ENCODE peak calls at places on chromosomes 4 and X, in nine cellular contexts. X is cardiac muscle cell; N is SK-N-SH; G is left lung; H is right cardiac atrium; Q is thoracic aorta; M is A673; P is ascending aorta; U is CD8-positive, alpha-beta T cell. D is an unnamed sample. For H3K4me1 and H3K27me3, the result is how much of the 10 kb centered on the place peaks cover.

GRCh38 chrX:11944486-11944885 is 186.4 kb downstream of the MSL3 start:
- DNase-seq in P (no peak), N (peak), Q (no peak), X (peak), M (peak), H (no peak), U (no peak), G (no peak), D (peak)

GRCh38 chr4:119536572-119537528 is 91.8 kb downstream of the PDE5A start:
- DNase-seq in U (no peak), P (no peak), M (no peak), X (peak), Q (no peak), H (no peak), N (no peak), G (no peak), D (no peak)

GRCh38 chrX:97563531-97564133 is 679.9 kb downstream of the RPA4 start:
- DNase-seq in Q (no peak), G (no peak), P (no peak), M (peak), N (no peak), U (peak), X (peak), H (peak), D (peak)

GRCh38 chr4:148311493-148311892 is 130.7 kb downstream of the NR3C2 start:
- DNase-seq in M (no peak), U (no peak), X (no peak), N (no peak), H (no peak), Q (no peak), P (no peak), G (no peak), D (no peak)

GRCh38 chr4:102675142-102675541 is 85.6 kb downstream of the MANBA start:
- DNase-seq in P (no peak), U (no peak), Q (no peak), X (peak), H (no peak), M (no peak), N (no peak), G (no peak), D (no peak)

GRCh38 chrX:139647597-139647996 is 60.4 kb downstream of the MCF2 start:
- DNase-seq in Q (no peak), N (no peak), P (no peak), M (no peak), G (no peak), X (no peak), H (no peak), U (no peak), D (no peak)

GRCh38 chr4:27861802-27862201 is 1001.2 kb downstream of the STIM2 start:
- DNase-seq in X (peak), H (no peak), N (no peak), Q (no peak), G (no peak), M (no peak), P (no peak), U (no peak), D (peak)

GRCh38 chrX:154732421-154733071 is 18.3 kb downstream of the GAB3 start:
- DNase-seq in X (peak), P (no peak), U (no peak), N (no peak), M (no peak), Q (no peak), H (no peak), G (peak), D (no peak)

GRCh38 chrX:8245411-8245810 is 74.3 kb upstream of the VCX2 start:
- DNase-seq in X (no peak), H (no peak), U (no peak), P (no peak), Q (no peak), N (no peak), G (no peak), M (no peak), D (peak)

GRCh38 chrX:54496517-54496852 is 451 bp upstream of the FGD1 start:
- DNase-seq in M (no peak), X (no peak), H (no peak), G (no peak), N (no peak), P (no peak), U (no peak), Q (no peak), D (no peak)

GRCh38 chr4:52919451-52919850 is 57.3 kb downstream of the RASL11B start:
- DNase-seq in U (no peak), M (no peak), H (no peak), Q (no peak), X (no peak), P (no peak), N (no peak), G (no peak), D (no peak)

GRCh38 chrX:122303761-122304160 is 880.3 kb upstream of the GRIA3 start:
- DNase-seq in Q (no peak), N (no peak), H (no peak), U (no peak), X (no peak), G (no peak), P (no peak), M (no peak), D (no peak)

GRCh38 chr4:76311896-76312331 is 5.4 kb downstream of the STBD1 start:
- DNase-seq in U (no peak), M (no peak), X (no peak), H (no peak), N (no peak), G (no peak), Q (no peak), P (no peak), D (peak)
- H3K4me1 ChIP-seq in U (under half), M (under half), X (under half), H (under half), N (under half), G (under half), Q (under half), P (under half), D (under half)

GRCh38 chr4:135277980-135278315 is 1076.4 kb upstream of the PABPC4L start:
- DNase-seq in M (no peak), N (no peak), X (no peak), H (no peak), Q (no peak), P (no peak), G (no peak), U (no peak), D (peak)

GRCh38 chr4:135283934-135284333 is 1082.3 kb upstream of the PABPC4L start:
- DNase-seq in P (no peak), G (no peak), H (no peak), U (no peak), X (no peak), N (no peak), M (no peak), Q (no peak), D (no peak)

GRCh38 chr4:135277116-135277979 is 1075.8 kb upstream of the PABPC4L start:
- DNase-seq in N (no peak), H (no peak), P (no peak), Q (no peak), G (no peak), U (no peak), M (no peak), X (peak), D (no peak)

DNA sequence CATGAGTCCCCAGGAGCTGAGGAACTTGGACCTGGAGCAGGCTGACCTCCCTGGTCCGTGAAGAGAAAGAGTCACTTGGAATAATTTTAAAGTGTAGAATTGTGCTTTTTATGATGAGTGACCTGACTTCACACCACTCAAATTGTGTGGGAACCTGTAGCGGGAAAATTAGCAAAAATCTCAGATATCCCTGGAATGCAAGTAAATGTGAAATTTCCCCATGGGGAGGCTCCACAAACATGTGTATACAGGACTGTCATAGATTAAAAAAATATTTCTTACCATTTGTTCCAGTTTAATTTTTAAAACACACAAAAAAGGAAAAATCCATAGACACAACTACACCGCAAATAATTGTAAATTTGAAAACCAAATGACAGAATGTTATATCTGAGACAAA is 1079.6 kb upstream of the PABPC4L start:
- DNase-seq in H (no peak), G (no peak), X (no peak), M (no peak), U (no peak), N (no peak), Q (no peak), P (no peak), D (no peak)
- H3K27me3 ChIP-seq in H (under half), G (under half), X (under half), M (under half), U (under half), N (under half), Q (under half), P (under half), D (under half)

GRCh38 chr4:24321637-24322036 is 262.7 kb downstream of the DHX15 start:
- DNase-seq in M (peak), N (no peak), X (no peak), U (no peak), G (no peak), Q (no peak), P (no peak), H (no peak), D (no peak)

GRCh38 chr4:24322986-24323385 is 261.4 kb downstream of the DHX15 start:
- DNase-seq in U (no peak), N (no peak), G (no peak), Q (no peak), M (no peak), H (no peak), P (no peak), X (no peak), D (no peak)

GRCh38 chr4:24321151-24321550 is 263.2 kb downstream of the DHX15 start:
- DNase-seq in Q (no peak), M (peak), U (no peak), X (peak), P (no peak), N (no peak), G (no peak), H (no peak), D (no peak)

GRCh38 chr4:24328300-24328699 is 256.1 kb downstream of the DHX15 start:
- DNase-seq in P (no peak), X (no peak), M (no peak), G (no peak), U (no peak), H (no peak), Q (no peak), N (no peak), D (no peak)

DNA sequence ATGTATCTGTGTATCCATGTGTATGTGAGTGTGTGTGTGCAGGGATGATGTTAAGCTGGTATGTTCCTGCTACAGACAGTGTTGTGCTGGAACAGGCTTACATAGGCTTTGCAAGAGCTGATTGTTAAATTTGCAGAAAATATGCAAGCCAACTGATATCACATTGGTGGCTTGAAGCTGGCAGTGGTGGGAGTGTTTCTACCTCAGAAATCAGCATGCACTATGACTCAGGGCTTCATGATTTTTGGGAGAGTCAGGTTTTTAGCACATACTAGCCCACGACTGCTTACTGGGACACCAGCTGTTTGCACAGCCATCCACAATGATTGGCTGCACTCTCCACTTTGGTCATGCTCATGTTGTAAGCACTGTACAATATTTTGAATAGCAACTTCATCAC is 261.8 kb downstream of the DHX15 start:
- DNase-seq in G (no peak), N (no peak), P (no peak), X (no peak), Q (no peak), M (peak), U (no peak), H (no peak), D (no peak)
- H3K27ac ChIP-seq in G (no peak), N (no peak), P (no peak), X (no peak), Q (no peak), M (no peak), U (no peak), H (no peak), D (no peak)

GRCh38 chr4:6439120-6439757 is 33.2 kb downstream of the PPP2R2C start:
- DNase-seq in H (no peak), N (no peak), M (no peak), G (no peak), Q (no peak), U (no peak), X (no peak), P (no peak), D (no peak)

GRCh38 chr4:6437682-6438264 is 34.6 kb downstream of the PPP2R2C start:
- DNase-seq in X (no peak), M (no peak), N (no peak), H (no peak), Q (no peak), U (no peak), G (no peak), P (no peak), D (no peak)

GRCh38 chr4:6430927-6431326 is 41.5 kb downstream of the PPP2R2C start:
- DNase-seq in N (no peak), Q (no peak), X (no peak), P (no peak), U (no peak), H (no peak), M (no peak), G (peak), D (no peak)

GRCh38 chr4:6440506-6441201 is 31.8 kb downstream of the PPP2R2C start:
- DNase-seq in Q (no peak), U (no peak), P (no peak), H (no peak), N (no peak), X (no peak), G (no peak), M (no peak), D (no peak)

DNA sequence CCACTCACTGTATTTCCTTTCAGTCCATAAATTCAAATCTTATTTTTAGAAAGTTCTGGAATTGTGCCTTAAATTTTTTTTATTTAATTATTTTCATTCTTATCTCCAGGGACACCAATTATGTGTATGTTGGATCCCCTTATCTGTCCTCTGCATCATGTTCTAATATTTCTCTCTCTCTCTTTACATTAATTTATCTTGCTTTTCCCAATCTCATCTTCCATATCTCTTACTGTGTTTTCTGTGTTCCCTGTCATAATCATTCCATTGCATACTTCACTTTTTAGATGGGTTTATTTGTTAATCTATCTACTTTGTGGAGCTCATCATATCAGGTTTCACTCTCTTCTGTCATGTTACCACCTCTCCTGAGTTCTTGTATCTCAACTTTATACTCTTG is 37.4 kb downstream of the PPP2R2C start:
- DNase-seq in G (no peak), H (no peak), M (no peak), U (no peak), Q (no peak), P (no peak), X (no peak), N (no peak), D (no peak)
- H3K4me1 ChIP-seq in G (under half), H (under half), M (under half), U (under half), Q (under half), P (under half), X (under half), N (under half), D (under half)

GRCh38 chr4:82797048-82797590 is 1.5 kb downstream of the SCD5 start:
- DNase-seq in U (no peak), Q (no peak), P (no peak), X (peak), M (no peak), H (no peak), N (peak), G (no peak), D (peak)

GRCh38 chr4:82791179-82791578 is 7.4 kb downstream of the SCD5 start:
- DNase-seq in G (no peak), U (no peak), M (no peak), H (no peak), P (no peak), X (no peak), Q (no peak), N (no peak), D (no peak)

GRCh38 chr4:82789377-82789776 is 9.2 kb downstream of the SCD5 start:
- DNase-seq in U (no peak), H (no peak), N (no peak), G (no peak), M (no peak), Q (no peak), X (no peak), P (no peak), D (no peak)

GRCh38 chr4:82790060-82790660 is 8.4 kb downstream of the SCD5 start:
- DNase-seq in H (no peak), X (no peak), M (no peak), P (no peak), G (no peak), Q (no peak), N (no peak), U (no peak), D (no peak)

DNA sequence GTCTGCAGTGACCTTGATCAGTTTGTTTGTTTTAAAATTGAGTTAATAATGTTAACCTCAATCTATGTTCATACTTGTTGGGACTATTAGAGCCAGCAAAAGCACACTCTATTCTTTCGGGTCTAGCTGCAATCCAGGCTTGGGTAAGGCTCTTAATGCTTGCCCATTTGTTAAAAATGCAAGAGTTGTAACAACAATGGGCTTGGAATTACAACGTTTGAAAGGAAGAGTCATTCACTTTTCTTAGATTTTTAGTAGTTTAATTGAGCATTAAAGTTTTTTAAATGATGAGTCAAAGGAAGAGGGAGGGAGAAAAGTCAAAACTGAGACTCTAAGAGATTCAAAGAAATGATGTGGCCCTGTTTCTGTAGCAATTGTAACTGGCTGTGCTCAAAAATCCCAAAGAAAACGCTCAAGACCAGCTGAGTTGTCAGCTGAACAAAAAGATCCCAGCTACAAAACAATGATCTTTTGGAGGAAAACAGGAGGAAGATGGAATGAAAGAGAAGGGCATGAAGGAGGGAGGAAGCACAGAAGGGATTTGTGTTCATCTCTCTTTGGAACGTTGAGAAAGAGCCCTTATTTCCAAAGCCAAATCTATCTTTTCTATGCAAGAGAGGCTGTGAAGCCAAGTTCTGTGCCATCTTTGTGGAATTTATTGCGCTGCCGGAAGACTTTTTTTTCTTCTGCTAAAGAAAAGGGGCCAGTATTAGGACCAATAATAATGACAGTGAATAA is 5.5 kb downstream of the SCD5 start:
- DNase-seq in X (no peak), Q (no peak), N (no peak), M (no peak), U (no peak), G (no peak), P (no peak), H (no peak), D (no peak)
- H3K27me3 ChIP-seq in X (half or more), Q (under half), N (under half), M (under half), U (under half), G (under half), P (under half), H (under half), D (under half)

GRCh38 chr4:1201851-1202525 is 29.6 kb upstream of the SPON2 start:
- DNase-seq in M (no peak), H (peak), G (peak), Q (no peak), X (peak), U (peak), P (no peak), N (peak), D (no peak)

GRCh38 chr4:1200425-1201035 is 28.1 kb upstream of the SPON2 start:
- DNase-seq in G (peak), H (peak), X (peak), P (no peak), U (no peak), M (peak), N (peak), Q (no peak), D (peak)

GRCh38 chr4:1204828-1205591 is 32.6 kb upstream of the SPON2 start:
- DNase-seq in M (no peak), P (no peak), G (peak), U (no peak), Q (no peak), N (peak), X (no peak), H (peak), D (peak)

GRCh38 chr4:1204286-1204827 is 32.0 kb upstream of the SPON2 start:
- DNase-seq in U (no peak), H (no peak), M (no peak), P (no peak), Q (no peak), N (peak), X (no peak), G (no peak), D (peak)

DNA sequence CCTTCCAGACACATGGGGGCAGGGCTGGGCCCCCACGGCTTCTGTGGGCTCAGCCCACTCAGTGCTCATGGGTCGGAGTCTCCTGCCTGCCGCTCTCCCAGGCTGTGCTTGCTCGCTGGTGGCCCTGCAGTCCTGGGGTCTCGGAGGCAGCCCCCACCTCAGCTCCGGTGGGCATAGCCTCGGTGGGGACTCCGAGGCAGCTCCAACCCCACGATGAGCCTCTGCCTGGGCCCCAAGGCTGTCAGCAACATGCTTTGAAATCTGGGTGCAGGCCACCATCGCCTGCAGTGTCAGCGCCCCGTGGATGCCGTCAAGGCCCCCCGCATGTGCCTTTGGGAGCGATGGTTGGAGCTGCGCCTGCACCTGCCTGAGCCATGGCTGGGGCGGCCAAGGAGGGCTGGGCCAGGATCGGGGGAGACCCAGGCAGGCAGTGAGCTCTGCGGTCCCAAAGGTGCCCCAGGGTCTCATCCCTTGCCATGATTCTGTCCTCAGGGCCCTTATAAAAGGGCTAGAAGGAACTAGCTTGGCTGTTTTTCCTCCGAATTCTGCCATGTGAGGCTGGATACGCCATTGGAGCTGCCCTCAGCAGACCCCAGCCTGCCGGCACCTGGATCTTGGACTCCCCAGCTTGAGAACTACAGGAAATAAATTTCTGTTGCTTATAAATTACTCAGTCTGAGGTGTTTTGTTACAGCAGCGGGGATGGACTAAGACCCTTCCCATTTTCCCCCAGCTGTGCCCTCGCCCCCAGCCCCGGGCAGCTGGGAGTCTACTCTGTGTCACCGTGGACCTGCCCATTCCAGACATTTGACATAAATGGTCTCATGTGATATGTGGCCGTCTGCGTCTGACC is 30.4 kb upstream of the SPON2 start:
- DNase-seq in X (no peak), M (no peak), G (peak), P (no peak), N (peak), H (no peak), Q (no peak), U (no peak), D (peak)
- H3K27ac ChIP-seq in X (no peak), M (no peak), G (peak), P (peak), N (no peak), H (no peak), Q (peak), U (peak), D (no peak)

D was measured in SJCRH30.